ENCODE peak calls at places on chromosomes 11 and 22, in five cellular contexts. One of them, this sample, is unnamed.

GRCh38 chr22:38973289-38974169 is 8.6 kb upstream of the APOBEC3B start:
- DNase-seq in K562: peak; percentile 52
- DNase-seq in uterus: no peak
- DNase-seq in A549: peak; percentile 58
- DNase-seq in IMR-90: peak; percentile 17
- DNase-seq in this sample: no peak

GRCh38 chr11:117175104-117175503 is 3.4 kb upstream of the SIDT2 start:
- DNase-seq in IMR-90: no peak
- DNase-seq in A549: no peak
- DNase-seq in uterus: no peak
- DNase-seq in K562: no peak
- DNase-seq in this sample: no peak

GRCh38 chr11:125625225-125625593 is 246 bp downstream of the CHEK1 start:
- DNase-seq in uterus: no peak
- DNase-seq in IMR-90: no peak
- DNase-seq in A549: no peak
- DNase-seq in K562: no peak
- DNase-seq in this sample: no peak

GRCh38 chr11:94785509-94785908 is 17.4 kb downstream of the AMOTL1 start:
- DNase-seq in IMR-90: no peak
- DNase-seq in uterus: no peak
- DNase-seq in K562: no peak
- DNase-seq in A549: no peak
- DNase-seq in this sample: no peak

GRCh38 chr11:96257972-96258951 is 84.7 kb downstream of the MAML2 start:
- DNase-seq in K562: no peak
- DNase-seq in A549: no peak
- DNase-seq in IMR-90: peak; percentile 58
- DNase-seq in uterus: no peak
- DNase-seq in this sample: no peak

GRCh38 chr22:46625113-46625842 is 5.1 kb downstream of the GRAMD4 start:
- DNase-seq in K562: no peak
- DNase-seq in uterus: no peak
- DNase-seq in A549: no peak
- DNase-seq in IMR-90: no peak
- DNase-seq in this sample: no peak

GRCh38 chr22:25334091-25334490 is 114.7 kb downstream of the CRYBB2 start:
- DNase-seq in K562: peak; percentile 22
- DNase-seq in uterus: no peak
- DNase-seq in IMR-90: peak; percentile 16
- DNase-seq in A549: no peak
- DNase-seq in this sample: no peak

GRCh38 chr11:9855579-9856260 is 191.8 kb downstream of the SWAP70 start:
- DNase-seq in A549: no peak
- DNase-seq in IMR-90: peak; percentile 80
- DNase-seq in uterus: no peak
- DNase-seq in K562: no peak
- DNase-seq in this sample: no peak

GRCh38 chr11:72573380-72573949 is 100.8 kb downstream of the PDE2A start:
- DNase-seq in IMR-90: peak; percentile 11
- DNase-seq in uterus: no peak
- DNase-seq in A549: peak; percentile 67
- DNase-seq in K562: peak; percentile 88
- DNase-seq in this sample: no peak

GRCh38 chr22:27980424-27981148 is 61.5 kb upstream of the PITPNB start:
- DNase-seq in uterus: no peak
- DNase-seq in A549: no peak
- DNase-seq in IMR-90: no peak
- DNase-seq in K562: peak; percentile 22
- DNase-seq in this sample: no peak

GRCh38 chr22:49934144-49934890 is 15.9 kb downstream of the CRELD2 start:
- DNase-seq in K562: peak; percentile 45
- DNase-seq in A549: no peak
- DNase-seq in uterus: peak; percentile 53
- DNase-seq in IMR-90: peak; percentile 12
- DNase-seq in this sample: peak; percentile 77

GRCh38 chr11:129611661-129612566 is 203.7 kb upstream of the TMEM45B start:
- DNase-seq in uterus: no peak
- DNase-seq in K562: peak; percentile 24
- DNase-seq in A549: no peak
- DNase-seq in IMR-90: no peak
- DNase-seq in this sample: no peak

GRCh38 chr11:111272420-111272819 is 25.9 kb upstream of the POU2AF3 start:
- DNase-seq in uterus: no peak
- DNase-seq in K562: no peak
- DNase-seq in A549: no peak
- DNase-seq in IMR-90: no peak
- DNase-seq in this sample: no peak

GRCh38 chr11:110776091-110776490 is 63.9 kb upstream of the ARHGAP20 start:
- DNase-seq in K562: no peak
- DNase-seq in A549: no peak
- DNase-seq in uterus: no peak
- DNase-seq in IMR-90: peak; percentile 15
- DNase-seq in this sample: no peak

GRCh38 chr11:5550440-5551095 is 2.2 kb upstream of the OR52H1 start:
- DNase-seq in A549: no peak
- DNase-seq in uterus: no peak
- DNase-seq in IMR-90: peak; percentile 91
- DNase-seq in K562: no peak
- DNase-seq in this sample: peak; percentile 39

GRCh38 chr22:21567456-21568206 is at the start of gene UBE2L3:
- DNase-seq in uterus: peak; percentile 82
- DNase-seq in A549: peak; percentile 55
- DNase-seq in IMR-90: peak; percentile 74
- DNase-seq in K562: peak; percentile 100
- DNase-seq in this sample: peak; percentile 61

GRCh38 chr11:64180871-64181270 is 5.1 kb upstream of the STIP1 start:
- DNase-seq in IMR-90: no peak
- DNase-seq in A549: no peak
- DNase-seq in K562: no peak
- DNase-seq in uterus: no peak
- DNase-seq in this sample: no peak

GRCh38 chr11:64178203-64178602 is 7.8 kb upstream of the STIP1 start:
- DNase-seq in K562: no peak
- DNase-seq in A549: no peak
- DNase-seq in uterus: no peak
- DNase-seq in IMR-90: no peak
- DNase-seq in this sample: no peak

GRCh38 chr11:64183890-64184289 is 2.1 kb upstream of the STIP1 start:
- DNase-seq in A549: no peak
- DNase-seq in K562: no peak
- DNase-seq in uterus: no peak
- DNase-seq in IMR-90: no peak
- DNase-seq in this sample: no peak

GRCh38 chr11:64179221-64179620 is 6.8 kb upstream of the STIP1 start:
- DNase-seq in A549: no peak
- DNase-seq in uterus: no peak
- DNase-seq in K562: no peak
- DNase-seq in IMR-90: no peak
- DNase-seq in this sample: no peak

GRCh38 chr11:64181506-64182411 is 4.2 kb upstream of the STIP1 start:
- DNase-seq in uterus: peak; percentile 91
- DNase-seq in K562: peak; percentile 79
- DNase-seq in A549: peak; percentile 87
- DNase-seq in IMR-90: peak; percentile 93
- DNase-seq in this sample: peak; percentile 91
- TF ChIP-seq POLR2A in uterus: peak; percentile 96
- TF ChIP-seq POLR2A in K562: peak; percentile 67
- TF ChIP-seq POLR2A in A549: peak; percentile 91
- TF ChIP-seq POLR2A in IMR-90: peak; percentile 61
- TF ChIP-seq POLR2A in this sample: peak; percentile 93

GRCh38 chr11:47185305-47186075 is 744 bp downstream of the PACSIN3 start:
- DNase-seq in K562: no peak
- DNase-seq in uterus: peak; percentile 67
- DNase-seq in IMR-90: peak; percentile 37
- DNase-seq in A549: no peak
- DNase-seq in this sample: no peak
- TF ChIP-seq POLR2A in K562: no peak
- TF ChIP-seq POLR2A in uterus: peak; percentile 11
- TF ChIP-seq POLR2A in IMR-90: no peak
- TF ChIP-seq POLR2A in A549: no peak
- TF ChIP-seq POLR2A in this sample: no peak

GRCh38 chr11:75554258-75555022 is 7.6 kb upstream of the SERPINH1 start:
- DNase-seq in K562: peak; percentile 74
- DNase-seq in uterus: peak; percentile 99
- DNase-seq in A549: no peak
- DNase-seq in IMR-90: peak; percentile 100
- DNase-seq in this sample: no peak
- TF ChIP-seq POLR2A in K562: peak; percentile 25
- TF ChIP-seq POLR2A in uterus: no peak
- TF ChIP-seq POLR2A in A549: no peak
- TF ChIP-seq POLR2A in IMR-90: peak; percentile 98
- TF ChIP-seq POLR2A in this sample: no peak

DNA sequence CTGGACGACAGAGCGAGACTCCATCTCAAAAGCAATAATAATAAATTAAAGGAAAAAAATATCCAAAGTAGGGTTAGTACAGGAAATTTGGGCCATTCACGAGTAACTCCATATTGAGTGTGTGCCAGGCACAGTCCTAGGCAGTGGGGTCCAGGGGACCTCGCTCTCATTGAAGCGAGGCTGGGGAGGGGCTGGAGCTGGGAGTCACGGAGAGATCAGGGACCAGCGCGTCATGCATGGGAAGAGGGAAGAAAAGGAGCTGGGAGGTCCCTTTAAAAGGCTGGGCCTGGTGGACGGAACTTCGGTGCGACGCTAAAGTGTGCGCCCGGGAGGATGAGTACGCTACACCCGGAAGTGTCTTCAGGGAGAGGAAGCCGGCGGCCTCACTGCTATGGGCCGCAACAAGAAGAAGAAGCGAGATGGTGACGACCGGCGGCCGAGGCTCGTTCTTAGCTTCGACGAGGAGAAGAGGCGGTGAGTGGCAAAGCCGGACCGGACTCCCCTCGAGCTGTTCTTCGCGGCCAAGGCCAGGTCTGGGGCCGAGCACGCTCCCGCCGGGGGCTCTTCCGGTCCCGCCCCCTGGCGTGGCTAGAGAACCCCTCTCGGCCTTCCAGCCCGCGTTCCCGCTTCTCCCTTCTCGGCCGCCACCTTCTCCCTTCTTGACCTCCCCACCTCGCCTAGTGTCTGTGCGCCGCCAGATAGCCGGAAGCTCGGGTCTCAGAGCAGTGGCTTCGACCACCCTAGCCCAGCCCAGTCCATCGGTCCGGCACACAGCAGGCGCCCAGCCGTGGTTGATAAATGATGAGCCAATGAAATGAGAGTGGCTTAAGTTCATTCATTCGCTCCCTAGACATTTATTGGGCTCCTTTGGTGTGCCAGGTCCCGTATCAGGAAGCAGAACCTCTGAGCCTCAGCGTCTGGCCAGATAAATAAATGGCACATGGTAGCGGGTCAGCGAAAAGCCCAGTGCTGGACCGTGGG is at the start of gene NOL12:
- DNase-seq in IMR-90: peak; percentile 86
- DNase-seq in K562: peak; percentile 85
- DNase-seq in A549: peak; percentile 62
- DNase-seq in uterus: peak; percentile 86
- DNase-seq in this sample: peak; percentile 57
- TF ChIP-seq POLR2A in IMR-90: peak; percentile 67
- TF ChIP-seq POLR2A in K562: peak; percentile 81
- TF ChIP-seq POLR2A in A549: no peak
- TF ChIP-seq POLR2A in uterus: peak; percentile 15
- TF ChIP-seq POLR2A in this sample: no peak